ENCODE peak calls at places on chromosomes 12 and 14, in ten cellular contexts. V is heart left ventricle; U is keratinocyte; Q is stomach; F is Karpas-422; S is left ventricle myocardium inferior; R is CD8-positive, alpha-beta memory T cell; E is lower lobe of right lung; M is suprapubic skin; H is H1. A is an unnamed sample.

GRCh38 chr12:49672351-49673181 is 34.6 kb downstream of the FMNL3 start:
- DNase-seq in V (no peak), E (no peak), H (no peak), Q (no peak), M (no peak), R (no peak), S (no peak), U (no peak), F (no peak), A (no peak)

GRCh38 chr12:130335517-130336392 is 1.9 kb upstream of the PIWIL1 start:
- DNase-seq in H (peak; percentile 55), R (peak; percentile 38), S (no peak), U (peak; percentile 23), Q (no peak), E (no peak), F (peak; percentile 78), V (no peak), M (no peak), A (peak; percentile 65)

GRCh38 chr14:105999361-106000028 is 473.1 kb downstream of the TMEM121 start:
- DNase-seq in F (peak; percentile 88), S (peak; percentile 40), E (peak; percentile 80), Q (peak; percentile 68), U (no peak), M (no peak), H (peak; percentile 36), R (peak; percentile 64), V (peak; percentile 86), A (peak; percentile 69)

GRCh38 chr12:68932123-68932700 is 759 bp downstream of the CPM start:
- DNase-seq in Q (no peak), S (no peak), F (peak; percentile 46), R (no peak), E (no peak), H (no peak), U (no peak), M (no peak), V (no peak), A (no peak)

GRCh38 chr14:96811265-96811664 is 14.1 kb downstream of the VRK1 start:
- DNase-seq in S (no peak), F (no peak), Q (no peak), R (no peak), H (no peak), V (no peak), U (peak; percentile 26), M (no peak), E (no peak), A (no peak)

GRCh38 chr14:52663850-52664249 is 31.5 kb downstream of the ERO1A start:
- DNase-seq in V (no peak), H (no peak), U (no peak), S (no peak), F (no peak), M (no peak), Q (no peak), R (no peak), E (no peak), A (no peak)

GRCh38 chr12:96302706-96303310 is 97.4 kb downstream of the CDK17 start:
- DNase-seq in S (no peak), U (no peak), R (no peak), Q (no peak), M (no peak), F (no peak), E (no peak), H (no peak), V (no peak), A (peak; percentile 26)

GRCh38 chr14:89256273-89256672 is 160.8 kb downstream of the FOXN3 start:
- DNase-seq in U (no peak), R (no peak), Q (no peak), H (no peak), M (no peak), F (no peak), S (no peak), E (no peak), V (no peak), A (no peak)

DNA sequence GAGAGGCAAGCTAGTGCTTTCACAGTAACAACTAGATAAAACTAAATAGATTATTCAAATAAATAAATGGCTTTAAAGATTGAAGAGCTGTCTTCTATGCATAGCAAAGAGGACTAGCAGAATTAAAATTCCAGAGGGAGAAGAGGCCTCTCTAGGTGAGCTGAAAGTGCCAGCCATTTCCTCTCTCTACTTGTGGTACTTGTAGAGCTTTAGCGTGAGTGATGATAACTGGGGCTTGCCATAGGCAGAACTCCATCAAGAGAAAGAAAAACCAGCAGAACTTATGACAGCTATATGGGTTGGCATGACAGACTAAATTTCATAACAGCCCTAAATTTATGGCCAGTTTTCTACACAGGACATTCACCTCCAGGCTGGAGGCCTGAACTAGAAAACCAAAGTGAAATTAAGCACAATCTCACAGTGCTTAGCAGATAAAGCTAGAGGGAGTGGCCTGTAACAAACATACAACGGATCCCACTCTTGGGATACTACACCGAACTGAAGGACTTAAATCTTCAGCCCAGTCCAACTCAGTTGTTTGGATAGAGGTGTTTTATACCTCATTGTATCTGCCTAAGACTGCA is 11.0 kb downstream of the SPTLC2 start:
- DNase-seq in M (no peak), H (no peak), S (no peak), Q (no peak), V (no peak), U (no peak), E (no peak), F (no peak), R (no peak), A (no peak)
- H3K4me3 ChIP-seq in M (no peak overlapping the region), H (no peak overlapping the region), S (no peak overlapping the region), Q (no peak overlapping the region), V (no peak overlapping the region), U (no peak overlapping the region), E (no peak overlapping the region), F (no peak overlapping the region), R (no peak overlapping the region), A (no peak overlapping the region)

GRCh38 chr12:34376133-34376799 is 354.0 kb downstream of the ALG10 start:
- DNase-seq in E (no peak), V (no peak), Q (no peak), M (no peak), H (no peak), U (no peak), S (no peak), R (no peak), F (no peak), A (no peak)

GRCh38 chr12:34372003-34372402 is 349.7 kb downstream of the ALG10 start:
- DNase-seq in E (no peak), H (no peak), M (no peak), V (no peak), F (no peak), U (no peak), R (no peak), Q (no peak), S (no peak), A (no peak)

GRCh38 chr12:34373926-34374325 is 351.6 kb downstream of the ALG10 start:
- DNase-seq in U (no peak), Q (no peak), H (no peak), E (no peak), V (no peak), F (no peak), S (no peak), R (no peak), M (no peak), A (no peak)

GRCh38 chr12:34379142-34379541 is 356.8 kb downstream of the ALG10 start:
- DNase-seq in H (no peak), R (no peak), V (no peak), S (no peak), F (no peak), U (no peak), E (no peak), Q (no peak), M (no peak), A (no peak)

GRCh38 chr12:34377243-34378035 is 355.1 kb downstream of the ALG10 start:
- DNase-seq in E (no peak), M (no peak), U (no peak), S (no peak), H (no peak), F (no peak), Q (no peak), V (no peak), R (no peak), A (no peak)
- H3K9me3 ChIP-seq in E (peaks cover 12% of the 10 kb centered on the region), M (peaks cover 54% of the 10 kb centered on the region), U (peaks cover 22% of the 10 kb centered on the region), S (peaks cover 92% of the 10 kb centered on the region), H (peaks cover 87% of the 10 kb centered on the region), F (no peaks in the 10 kb centered on the region), Q (peaks cover 30% of the 10 kb centered on the region), V (peaks cover 19% of the 10 kb centered on the region), R (no peaks in the 10 kb centered on the region), A (no peaks in the 10 kb centered on the region)

GRCh38 chr12:3489057-3489456 is 1.9 kb upstream of the PRMT8 start:
- DNase-seq in H (no peak), R (no peak), F (no peak), S (no peak), V (no peak), U (peak; percentile 76), Q (no peak), M (no peak), E (no peak), A (no peak)

GRCh38 chr12:3491938-3492867 is 1.2 kb downstream of the PRMT8 start:
- DNase-seq in Q (peak; percentile 31), F (peak; percentile 58), H (peak; percentile 86), R (peak; percentile 10), E (peak; percentile 59), V (no peak), S (peak; percentile 40), M (no peak), U (peak; percentile 5), A (peak; percentile 40)

GRCh38 chr12:3492868-3493224 is 1.8 kb downstream of the PRMT8 start:
- DNase-seq in M (no peak), H (no peak), S (no peak), V (no peak), R (no peak), E (no peak), U (no peak), F (no peak), Q (no peak), A (no peak)

GRCh38 chr12:3493225-3494049 is 2.4 kb downstream of the PRMT8 start:
- DNase-seq in E (no peak), F (no peak), S (peak; percentile 47), V (no peak), U (no peak), H (no peak), Q (no peak), M (no peak), R (no peak), A (no peak)

DNA sequence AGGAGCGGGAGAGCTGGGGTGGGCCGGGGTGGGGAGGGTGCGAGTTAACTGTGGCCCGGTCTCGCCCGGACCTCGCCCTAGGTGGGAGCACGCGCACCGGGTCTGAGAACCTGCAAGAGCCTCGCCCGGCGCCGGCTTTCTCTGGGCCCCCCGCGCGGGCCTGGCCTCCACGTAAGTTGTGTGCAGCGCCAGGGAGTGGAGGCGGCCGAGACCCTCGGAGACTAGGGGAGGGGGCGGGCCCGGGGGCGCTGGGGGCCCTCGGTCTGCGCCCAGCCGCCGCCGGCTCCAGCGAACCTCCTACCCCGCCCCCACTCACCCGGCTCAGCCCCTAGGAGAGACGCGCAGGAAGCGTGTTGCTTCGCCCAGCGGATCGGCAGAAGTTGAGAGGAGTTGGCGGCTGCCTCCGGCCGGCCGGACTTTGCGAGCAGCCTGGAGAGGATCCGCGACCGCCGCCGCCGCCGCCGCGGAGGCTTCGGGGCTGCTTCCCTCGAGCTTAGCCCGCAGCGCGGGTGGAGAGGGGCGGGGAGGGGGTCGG is at the start of gene PRMT8:
- DNase-seq in R (no peak), E (no peak), F (no peak), S (no peak), H (peak; percentile 76), V (no peak), U (no peak), M (no peak), Q (no peak), A (no peak)
- H3K4me3 ChIP-seq in R (no peak within 1 kb of the TSS), E (no peak within 1 kb of the TSS), F (no peak within 1 kb of the TSS), S (peak within 1 kb of the TSS; percentile 64), H (peak within 1 kb of the TSS; percentile 57), V (peak within 1 kb of the TSS; percentile 22), U (peak within 1 kb of the TSS; percentile 50), M (no peak within 1 kb of the TSS), Q (no peak within 1 kb of the TSS), A (no peak within 1 kb of the TSS)

DNA sequence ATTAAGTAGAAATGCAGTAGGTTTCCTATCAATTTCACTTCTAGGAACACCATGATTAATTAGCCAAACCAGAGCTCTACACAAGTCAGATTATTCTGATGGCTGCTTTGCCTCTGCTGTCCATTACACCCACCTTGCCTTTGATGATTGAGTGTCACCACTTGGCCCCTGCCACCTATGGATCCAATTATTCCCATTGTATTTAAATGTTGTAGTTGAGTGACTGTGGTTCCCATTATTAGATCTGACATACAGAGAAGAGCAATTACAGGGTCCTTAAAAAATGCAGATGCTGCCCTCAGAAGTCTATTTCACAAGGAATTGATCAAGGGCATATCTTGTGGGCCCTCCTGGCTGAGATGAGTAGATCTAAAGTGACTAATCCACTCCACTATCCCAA is 39.5 kb upstream of the SLC38A4 start:
- DNase-seq in M (no peak), H (no peak), F (no peak), U (no peak), E (no peak), Q (no peak), S (no peak), V (no peak), R (no peak), A (no peak)
- H3K9me3 ChIP-seq in M (peaks cover 3% of the 10 kb centered on the region), H (peaks cover 17% of the 10 kb centered on the region), F (no peaks in the 10 kb centered on the region), U (no peaks in the 10 kb centered on the region), E (peaks cover 20% of the 10 kb centered on the region), Q (peaks cover 5% of the 10 kb centered on the region), S (peaks cover 36% of the 10 kb centered on the region), V (peaks cover 19% of the 10 kb centered on the region), R (no peaks in the 10 kb centered on the region), A (no peaks in the 10 kb centered on the region)

A was measured in HAP-1.